ENCODE peak calls at places on chromosomes 11 and 22, in nine cellular contexts. D, B, S, G, U, T, J, Y and W are unnamed samples.

GRCh38 chr22:44446483-44446882 is 51.5 kb downstream of the RTL6 start:
- DNase-seq in T (no peak), Y (no peak), J (no peak), D (no peak), S (no peak), U (no peak), G (no peak), B (no peak), W (no peak)

GRCh38 chr11:46490576-46491100 is 99.1 kb upstream of the CHRM4 start:
- DNase-seq in Y (no peak), U (no peak), G (peak; percentile 46), B (no peak), T (no peak), J (no peak), S (no peak), D (no peak), W (no peak)

GRCh38 chr22:48323746-48324145 is 1503.9 kb downstream of the BRD1 start:
- DNase-seq in B (no peak), D (no peak), U (no peak), Y (no peak), G (no peak), S (no peak), J (no peak), T (no peak), W (no peak)

GRCh38 chr11:34667810-34668582 is 47.1 kb downstream of the EHF start:
- DNase-seq in D (no peak), J (no peak), B (no peak), G (no peak), Y (no peak), T (no peak), U (no peak), S (no peak), W (no peak)

GRCh38 chr11:62546244-62546936 is at the start of gene AHNAK:
- DNase-seq in B (peak; percentile 97), D (peak; percentile 87), T (no peak), G (peak; percentile 52), U (peak; percentile 87), Y (peak; percentile 92), J (peak; percentile 46), S (no peak), W (peak; percentile 90)

GRCh38 chr11:94672636-94673035 is 95.5 kb upstream of the AMOTL1 start:
- DNase-seq in J (no peak), G (no peak), U (no peak), B (no peak), S (no peak), D (no peak), Y (no peak), T (no peak), W (no peak)

GRCh38 chr22:47621253-47621652 is 858.8 kb downstream of the TBC1D22A start:
- DNase-seq in B (peak; percentile 52), G (no peak), Y (no peak), J (no peak), U (no peak), T (no peak), D (no peak), S (no peak), W (no peak)

GRCh38 chr11:74179234-74180126 is 8.4 kb downstream of the PPME1 start:
- DNase-seq in J (no peak), S (no peak), D (no peak), B (no peak), G (peak; percentile 41), Y (no peak), T (no peak), U (no peak), W (no peak)

DNA sequence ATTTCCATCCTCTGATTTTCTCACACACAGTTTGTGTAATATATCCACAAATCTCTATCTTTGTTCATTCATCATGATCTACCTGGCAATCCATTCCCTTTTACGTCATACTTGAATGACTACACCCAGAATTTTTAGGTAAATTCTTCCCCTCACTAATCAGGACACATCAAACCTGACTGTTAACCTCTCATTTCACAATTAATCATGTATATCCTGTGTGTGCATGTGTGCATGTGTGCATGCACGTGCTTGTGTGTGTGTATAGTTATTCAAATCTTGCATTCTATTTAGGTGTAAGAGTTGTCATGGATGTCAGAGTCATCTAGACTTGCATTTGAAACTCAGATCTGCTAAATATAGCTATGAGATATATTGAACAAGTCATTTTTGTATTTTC is 130.4 kb downstream of the KIF18A start:
- DNase-seq in T (no peak), G (no peak), U (no peak), D (no peak), S (no peak), J (no peak), B (no peak), Y (no peak), W (no peak)
- TF ChIP-seq POLR2A in T (no peak), G (no peak), U (no peak), D (no peak), S (no peak), J (no peak), B (no peak), Y (no peak), W (no peak)

GRCh38 chr22:31676700-31677099 is 14.7 kb upstream of the PISD start:
- DNase-seq in T (peak; percentile 86), U (peak; percentile 88), B (peak; percentile 99), S (peak; percentile 78), Y (peak; percentile 97), G (peak; percentile 74), D (peak; percentile 91), J (no peak), W (peak; percentile 96)
- TF ChIP-seq POLR2A in T (no peak), U (no peak), B (no peak), S (peak; percentile 33), Y (peak; percentile 83), G (no peak), D (peak; percentile 26), J (no peak), W (peak; percentile 47)

GRCh38 chr11:123742334-123742733 is 874 bp upstream of the ZNF202 start:
- DNase-seq in S (no peak), D (no peak), B (no peak), Y (no peak), U (no peak), T (no peak), J (no peak), G (no peak), W (no peak)

GRCh38 chr11:123742778-123743177 is 1.3 kb upstream of the ZNF202 start:
- DNase-seq in Y (no peak), S (no peak), G (no peak), T (no peak), D (no peak), J (no peak), U (no peak), B (no peak), W (no peak)

GRCh38 chr11:123738374-123738773 is 3.1 kb downstream of the ZNF202 start:
- DNase-seq in G (no peak), T (no peak), U (no peak), S (no peak), D (no peak), B (no peak), J (no peak), Y (no peak), W (no peak)

GRCh38 chr11:123740787-123741158 is 687 bp downstream of the ZNF202 start:
- DNase-seq in G (no peak), D (no peak), J (no peak), Y (peak; percentile 9), T (no peak), U (no peak), B (no peak), S (no peak), W (no peak)

GRCh38 chr11:123741159-123741951 is at the start of gene ZNF202:
- DNase-seq in U (peak; percentile 81), G (peak; percentile 87), B (peak; percentile 98), S (peak; percentile 74), D (peak; percentile 89), T (peak; percentile 49), Y (peak; percentile 93), J (peak; percentile 46), W (peak; percentile 93)
- TF ChIP-seq POLR2A in U (peak; percentile 54), G (peak; percentile 71), B (no peak), S (peak; percentile 77), D (peak; percentile 56), T (peak; percentile 85), Y (peak; percentile 64), J (peak; percentile 21), W (no peak)

GRCh38 chr22:37608477-37609239 is at the start of gene GGA1:
- DNase-seq in B (peak; percentile 99), S (peak; percentile 91), G (peak; percentile 97), U (peak; percentile 87), Y (peak; percentile 97), J (peak; percentile 82), T (peak; percentile 83), D (peak; percentile 96), W (peak; percentile 93)
- TF ChIP-seq POLR2A in B (no peak), S (peak; percentile 80), G (peak; percentile 78), U (peak; percentile 30), Y (peak; percentile 65), J (no peak), T (peak; percentile 83), D (peak; percentile 31), W (peak; percentile 58)

GRCh38 chr11:124876818-124877630 is 11.8 kb downstream of the ROBO3 start:
- DNase-seq in J (no peak), D (no peak), G (no peak), T (no peak), S (no peak), Y (no peak), B (peak; percentile 78), U (no peak), W (no peak)

GRCh38 chr11:124875943-124876817 is 10.9 kb downstream of the ROBO3 start:
- DNase-seq in D (peak; percentile 91), U (peak; percentile 75), Y (peak; percentile 84), J (peak; percentile 87), S (peak; percentile 94), B (peak; percentile 96), G (peak; percentile 96), T (peak; percentile 78), W (peak; percentile 86)

GRCh38 chr11:124879229-124879998 is 14.2 kb downstream of the ROBO3 start:
- DNase-seq in G (no peak), Y (no peak), B (peak; percentile 81), D (no peak), J (no peak), S (no peak), T (no peak), U (no peak), W (no peak)

GRCh38 chr11:124878497-124879228 is 13.4 kb downstream of the ROBO3 start:
- DNase-seq in J (no peak), S (no peak), G (no peak), B (peak; percentile 67), D (no peak), Y (no peak), U (no peak), T (no peak), W (no peak)

GRCh38 chr11:124877631-124878496 is 12.6 kb downstream of the ROBO3 start:
- DNase-seq in G (no peak), B (peak; percentile 84), J (no peak), D (no peak), Y (no peak), U (no peak), T (no peak), S (no peak), W (no peak)
- TF ChIP-seq POLR2A in G (no peak), B (no peak), J (no peak), D (no peak), Y (no peak), U (no peak), T (no peak), S (no peak), W (no peak)